ENCODE peak calls at places on chromosomes 13 and 19, in four cellular contexts. U, G, Y and W are unnamed samples.
A peak's percentile ranks its signal among the peaks of the same experiment; 100 is the strongest.

GRCh38 chr13:102484329-102484728 is 82.5 kb upstream of the FGF14 start:
- DNase-seq in U (no peak), G (no peak), Y (no peak), W (no peak)

GRCh38 chr19:35265126-35265995 is 3.4 kb upstream of the USF2 start:
- DNase-seq in U (no peak), Y (no peak), G (no peak), W (no peak)

GRCh38 chr19:29497686-29498436 is 27.9 kb upstream of the VSTM2B start:
- DNase-seq in Y (no peak), U (no peak), G (no peak), W (no peak)

GRCh38 chr19:32691291-32691951 is at the start of gene NUDT19:
- DNase-seq in G (peak; percentile 79), U (peak; percentile 62), Y (peak; percentile 78), W (peak; percentile 80)

GRCh38 chr19:38060346-38060745 is 153.3 kb downstream of the SIPA1L3 start:
- DNase-seq in G (no peak), U (no peak), Y (no peak), W (no peak)

GRCh38 chr19:16527971-16528521 is 14.2 kb downstream of the CHERP start:
- DNase-seq in Y (no peak), G (peak; percentile 36), U (no peak), W (no peak)

GRCh38 chr13:112510002-112510780 is 77.8 kb downstream of the TUBGCP3 start:
- DNase-seq in G (peak; percentile 24), Y (peak; percentile 52), U (no peak), W (no peak)

GRCh38 chr19:19212866-19213265 is 1.1 kb downstream of the NCAN start:
- DNase-seq in U (no peak), G (no peak), Y (no peak), W (no peak)

GRCh38 chr13:29598321-29598720 is 2.8 kb upstream of the SLC7A1 start:
- DNase-seq in U (no peak), Y (no peak), G (no peak), W (no peak)

GRCh38 chr19:13398780-13399726 is 107.2 kb downstream of the CACNA1A start:
- DNase-seq in Y (no peak), G (peak; percentile 45), U (no peak), W (no peak)

GRCh38 chr19:41548954-41549688 is 26.8 kb upstream of the CEACAM21 start:
- DNase-seq in U (no peak), Y (no peak), G (no peak), W (no peak)

GRCh38 chr19:45079911-45080469 is 930 bp downstream of the GEMIN7 start:
- DNase-seq in Y (no peak), G (no peak), U (no peak), W (no peak)

GRCh38 chr19:50007170-50007569 is 18.0 kb downstream of the VRK3 start:
- DNase-seq in U (no peak), Y (no peak), G (no peak), W (no peak)

GRCh38 chr13:109336730-109337129 is 449.7 kb downstream of the IRS2 start:
- DNase-seq in U (no peak), Y (no peak), G (no peak), W (no peak)

GRCh38 chr19:4831351-4832340 is at the start of gene TICAM1:
- DNase-seq in U (no peak), G (peak; percentile 90), Y (no peak), W (peak; percentile 73)

GRCh38 chr19:35153701-35154534 is 617 bp upstream of the FXYD5 start:
- DNase-seq in Y (no peak), G (peak; percentile 78), U (no peak), W (peak; percentile 80)

GRCh38 chr13:34617684-34618083 is 324.4 kb upstream of the NBEA start:
- DNase-seq in Y (no peak), U (no peak), G (no peak), W (no peak)

GRCh38 chr13:47426126-47426849 is 529.4 kb upstream of the HTR2A start:
- DNase-seq in Y (no peak), U (no peak), G (no peak), W (no peak)

GRCh38 chr19:50238043-50238442 is 34.6 kb downstream of the MYH14 start:
- DNase-seq in G (no peak), Y (no peak), U (no peak), W (no peak)

GRCh38 chr19:58575183-58576041 is 2.3 kb upstream of the MZF1 start:
- DNase-seq in G (peak; percentile 87), Y (peak; percentile 83), U (peak; percentile 58), W (peak; percentile 72)

GRCh38 chr19:21141787-21142464 is at the start of gene ZNF431:
- DNase-seq in U (peak; percentile 89), G (peak; percentile 86), Y (peak; percentile 95), W (peak; percentile 43)

GRCh38 chr13:86020350-86021002 is 221.3 kb upstream of the SLITRK6 start:
- DNase-seq in Y (no peak), U (no peak), G (no peak), W (no peak)

GRCh38 chr13:72050251-72050650 is 183.2 kb upstream of the DACH1 start:
- DNase-seq in U (no peak), Y (no peak), G (no peak), W (no peak)

GRCh38 chr13:77359171-77359570 is 32.3 kb upstream of the MYCBP2 start:
- DNase-seq in G (no peak), Y (no peak), U (no peak), W (no peak)

GRCh38 chr13:74761794-74762193 is 627.6 kb upstream of the KLF12 start:
- DNase-seq in G (no peak), Y (no peak), U (no peak), W (no peak)

GRCh38 chr19:5949792-5950305 is 28.1 kb downstream of the RANBP3 start:
- DNase-seq in U (no peak), Y (no peak), G (no peak), W (no peak)

GRCh38 chr13:77386880-77387606 is 60.1 kb upstream of the MYCBP2 start:
- DNase-seq in G (no peak), U (no peak), Y (no peak), W (no peak)

GRCh38 chr19:39823693-39824092 is 10.3 kb downstream of the DYRK1B start:
- DNase-seq in Y (no peak), U (no peak), G (no peak), W (no peak)

GRCh38 chr19:41366089-41366488 is 2.1 kb upstream of the B9D2 start:
- DNase-seq in Y (no peak), U (no peak), G (no peak), W (no peak)

GRCh38 chr13:44223785-44224432 is 149.7 kb upstream of the SERP2 start:
- DNase-seq in U (no peak), G (no peak), Y (no peak), W (no peak)

GRCh38 chr13:44220948-44221347 is 152.7 kb upstream of the SERP2 start:
- DNase-seq in Y (no peak), G (no peak), U (no peak), W (no peak)

GRCh38 chr13:44219808-44220544 is 153.6 kb upstream of the SERP2 start:
- DNase-seq in Y (no peak), U (no peak), G (no peak), W (no peak)

GRCh38 chr13:44221657-44222056 is 152.0 kb upstream of the SERP2 start:
- DNase-seq in G (no peak), Y (no peak), U (no peak), W (no peak)

DNA sequence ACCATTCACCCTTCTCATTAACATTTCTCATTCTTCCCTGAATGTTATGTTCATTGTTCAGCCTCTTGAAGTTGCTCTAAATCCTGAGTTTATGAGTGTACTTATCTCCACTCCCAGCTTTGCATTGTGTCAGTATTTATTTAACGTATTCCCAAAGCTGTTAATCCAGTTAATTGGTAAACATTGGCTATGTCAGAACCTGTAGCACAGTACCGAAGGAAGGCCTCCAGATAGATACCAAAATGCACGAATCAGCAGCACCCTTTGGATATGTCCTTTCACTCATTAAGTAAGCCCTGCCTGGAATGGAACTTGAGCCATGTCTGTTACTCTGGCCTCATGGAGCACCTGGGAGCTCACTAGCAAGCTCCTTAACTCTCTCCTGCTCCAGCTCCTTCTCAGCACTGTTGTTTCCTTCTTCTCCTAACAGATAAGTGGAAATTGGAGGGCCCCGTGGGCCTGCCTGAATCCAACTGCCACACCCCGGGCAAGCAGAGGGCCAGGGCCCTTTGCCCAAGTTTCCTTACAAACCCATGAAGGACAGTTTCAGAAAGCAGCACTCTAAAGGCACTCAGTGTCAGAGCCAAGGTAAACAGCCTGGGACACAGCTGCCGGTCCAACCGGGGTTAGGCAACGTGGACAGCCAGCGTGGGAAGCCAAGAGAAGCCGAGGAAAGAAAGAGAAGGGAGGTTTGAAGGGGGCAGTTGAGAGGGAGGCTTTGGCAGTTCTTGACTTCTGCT is 155.0 kb upstream of the SERP2 start:
- DNase-seq in G (no peak), U (no peak), Y (no peak), W (no peak)
- TF ChIP-seq POLR2AphosphoS5 in G (no peak), U (no peak), Y (no peak), W (no peak)

GRCh38 chr19:42554046-42554575 is 25.8 kb upstream of the CEACAM1 start:
- DNase-seq in U (no peak), Y (no peak), G (no peak), W (no peak)
- TF ChIP-seq POLR2A in U (no peak), Y (no peak), G (no peak), W (no peak)

GRCh38 chr19:9727644-9728043 is 40.9 kb downstream of the ZNF846 start:
- DNase-seq in U (no peak), G (no peak), Y (no peak), W (no peak)

GRCh38 chr19:9724157-9724556 is 44.4 kb downstream of the ZNF846 start:
- DNase-seq in Y (no peak), U (no peak), G (no peak), W (no peak)

GRCh38 chr19:9729162-9729561 is 39.4 kb downstream of the ZNF846 start:
- DNase-seq in Y (no peak), U (no peak), G (no peak), W (no peak)
- TF ChIP-seq TAF1 in Y (no peak), U (no peak), G (no peak), W (no peak)

GRCh38 chr19:291561-292280 is 518 bp upstream of the PLPP2 start:
- DNase-seq in Y (no peak), G (peak; percentile 79), U (no peak), W (no peak)

GRCh38 chr19:288911-289310 is 2.3 kb downstream of the PLPP2 start:
- DNase-seq in G (no peak), U (no peak), Y (no peak), W (no peak)

GRCh38 chr19:287381-287871 is 3.8 kb downstream of the PLPP2 start:
- DNase-seq in Y (no peak), G (peak; percentile 6), U (no peak), W (no peak)

GRCh38 chr19:290539-291521 is at the start of gene PLPP2:
- DNase-seq in G (peak; percentile 63), Y (no peak), U (no peak), W (no peak)

DNA sequence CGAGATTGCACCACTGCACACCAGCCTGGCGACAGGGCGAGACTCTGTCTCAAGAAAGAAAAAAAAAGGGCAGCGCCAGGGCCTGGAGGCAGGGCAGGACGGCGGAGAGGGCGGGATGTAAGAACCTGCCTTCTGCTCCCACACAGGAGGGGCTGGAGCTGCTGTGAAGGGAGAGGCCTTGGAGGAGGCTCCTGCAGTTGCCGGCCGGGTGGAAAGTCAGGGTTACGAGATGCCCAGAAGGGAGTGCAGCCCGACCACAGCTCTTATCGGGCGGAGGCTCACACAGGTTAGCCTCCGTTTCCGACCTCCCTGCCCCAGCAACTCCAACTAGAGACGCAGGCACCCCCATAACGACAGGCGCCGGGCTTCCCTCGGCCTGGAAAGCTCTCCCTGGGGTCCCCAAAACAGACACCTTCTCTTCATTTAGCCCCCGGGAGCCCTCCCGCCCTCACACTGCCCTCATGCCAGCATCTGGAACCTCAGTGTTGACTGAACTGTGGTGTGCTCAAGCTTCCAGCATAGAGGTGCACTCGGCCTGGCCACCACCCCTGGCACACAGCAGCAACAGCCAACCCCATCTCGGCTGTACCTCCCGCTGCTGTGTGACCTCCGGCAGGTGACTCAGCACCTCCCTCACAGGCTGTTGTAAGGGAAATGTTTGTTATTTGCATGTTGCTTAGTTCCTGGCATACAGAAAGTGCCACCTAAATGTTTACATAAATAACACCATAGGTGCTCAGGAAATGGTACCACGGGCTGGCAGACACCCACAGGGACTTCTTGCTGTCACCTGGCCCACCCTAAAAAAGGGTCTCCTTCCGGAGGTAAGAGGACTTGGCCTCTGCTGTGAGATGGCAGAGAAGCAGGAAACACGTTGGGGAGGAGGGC is 1.3 kb downstream of the PLPP2 start:
- DNase-seq in G (peak; percentile 43), U (no peak), Y (peak; percentile 42), W (no peak)
- TF ChIP-seq POLR2AphosphoS5 in G (no peak), U (no peak), Y (no peak), W (no peak)